ENCODE peak calls at places on chromosomes 5 and 9, in eight cellular contexts. M is tibial nerve; Z is stimulated activated CD8-positive, alpha-beta memory T cell treated with anti-CD3 and anti-CD28 coated beads, Interleukin-15, amount 100 ng/mL, for 4 hours; P is neural progenitor cell; F is AG04449; L is endothelial cell; Q is GM04503; K is lung. X is an unnamed sample.
A peak's percentile ranks its signal among the peaks of the same experiment; 100 is the strongest.

GRCh38 chr9:114324492-114324891 is 1.6 kb downstream of the ORM1 start:
- DNase-seq in M (no peak), Z (no peak), P (peak; percentile 24), F (no peak), L (no peak), Q (no peak), K (no peak), X (no peak)

GRCh38 chr5:176743828-176744583 is 66.4 kb upstream of the UNC5A start:
- DNase-seq in M (no peak), Z (no peak), P (no peak), F (no peak), L (peak; percentile 2), Q (no peak), K (no peak), X (no peak)

GRCh38 chr9:131402738-131403492 is 9.0 kb downstream of the PRRC2B start:
- DNase-seq in M (peak; percentile 82), Z (no peak), P (peak; percentile 82), F (peak; percentile 61), L (no peak), Q (peak; percentile 71), K (peak; percentile 84), X (no peak)

GRCh38 chr5:171770153-171770552 is 15.5 kb upstream of the SMIM23 start:
- DNase-seq in M (no peak), Z (no peak), P (peak; percentile 40), F (no peak), L (no peak), Q (no peak), K (no peak), X (no peak)

GRCh38 chr5:15105799-15106393 is 234.3 kb upstream of the ANKH start:
- DNase-seq in M (peak; percentile 25), Z (no peak), P (peak; percentile 72), F (no peak), L (peak; percentile 56), Q (peak; percentile 12), K (peak; percentile 40), X (peak; percentile 44)

GRCh38 chr9:14395300-14396082 is 81.5 kb upstream of the NFIB start:
- DNase-seq in M (no peak), Z (no peak), P (no peak), F (no peak), L (no peak), Q (no peak), K (no peak), X (no peak)

GRCh38 chr9:26813247-26813646 is 79.4 kb downstream of the CAAP1 start:
- DNase-seq in M (no peak), Z (no peak), P (no peak), F (no peak), L (no peak), Q (no peak), K (no peak), X (no peak)

GRCh38 chr9:109683521-109683920 is 96.5 kb upstream of the PALM2AKAP2 start:
- DNase-seq in M (no peak), Z (no peak), P (no peak), F (no peak), L (no peak), Q (no peak), K (no peak), X (no peak)

GRCh38 chr5:1961952-1962595 is 79.3 kb upstream of the IRX4 start:
- DNase-seq in M (no peak), Z (no peak), P (no peak), F (no peak), L (no peak), Q (no peak), K (no peak), X (no peak)

GRCh38 chr9:38276751-38277439 is 115.6 kb upstream of the ALDH1B1 start:
- DNase-seq in M (no peak), Z (no peak), P (no peak), F (no peak), L (no peak), Q (no peak), K (no peak), X (no peak)

GRCh38 chr5:181261320-181262085 is 560 bp upstream of the TRIM52 start:
- DNase-seq in M (no peak), Z (peak; percentile 55), P (peak; percentile 81), F (no peak), L (peak; percentile 65), Q (no peak), K (peak; percentile 75), X (peak; percentile 68)

GRCh38 chr9:101247297-101247696 is 137.5 kb downstream of the BAAT start:
- DNase-seq in M (no peak), Z (no peak), P (no peak), F (no peak), L (no peak), Q (no peak), K (no peak), X (no peak)

GRCh38 chr9:137969685-137970084 is 92.1 kb downstream of the CACNA1B start:
- DNase-seq in M (no peak), Z (no peak), P (no peak), F (no peak), L (no peak), Q (no peak), K (no peak), X (no peak)

GRCh38 chr9:97753975-97754374 is 56.8 kb upstream of the XPA start:
- DNase-seq in M (no peak), Z (no peak), P (no peak), F (no peak), L (no peak), Q (no peak), K (no peak), X (no peak)

GRCh38 chr9:3887798-3888495 is 362.1 kb upstream of the RFX3 start:
- DNase-seq in M (no peak), Z (no peak), P (no peak), F (no peak), L (no peak), Q (no peak), K (no peak), X (no peak)

GRCh38 chr5:78497573-78498533 is 137.4 kb downstream of the SCAMP1 start:
- DNase-seq in M (no peak), Z (no peak), P (no peak), F (no peak), L (no peak), Q (no peak), K (no peak), X (no peak)

GRCh38 chr5:169583101-169583423 is 511 bp upstream of the SPDL1 start:
- DNase-seq in M (no peak), Z (no peak), P (no peak), F (no peak), L (no peak), Q (no peak), K (no peak), X (no peak)

GRCh38 chr9:72300884-72301283 is 64.1 kb downstream of the ZFAND5 start:
- DNase-seq in M (no peak), Z (no peak), P (no peak), F (no peak), L (no peak), Q (no peak), K (no peak), X (no peak)

GRCh38 chr9:89547000-89547399 is 49.1 kb upstream of the SEMA4D start:
- DNase-seq in M (no peak), Z (no peak), P (no peak), F (no peak), L (no peak), Q (no peak), K (no peak), X (no peak)

X was measured in germinal center.